ENCODE peak calls at places on chromosomes 13 and 19, in four cellular contexts. N is tibial nerve, H is AG04450, A is body of pancreas. T is an unnamed sample.

GRCh38 chr13:49265822-49266221 is 18.1 kb downstream of the CDADC1 start:
- DNase-seq in N (no peak), H (peak; percentile 10), A (no peak), T (no peak)

GRCh38 chr13:30133976-30134375 is 173.4 kb downstream of the KATNAL1 start:
- DNase-seq in N (no peak), H (no peak), A (no peak), T (no peak)

GRCh38 chr19:30662211-30662861 is 290.2 kb downstream of the ZNF536 start:
- DNase-seq in N (no peak), H (no peak), A (peak; percentile 82), T (no peak)

GRCh38 chr13:62375653-62376052 is 960.0 kb upstream of the PCDH20 start:
- DNase-seq in N (no peak), H (no peak), A (no peak), T (no peak)

GRCh38 chr19:8466018-8466417 is 21.2 kb downstream of the HNRNPM start:
- DNase-seq in N (no peak), H (peak; percentile 73), A (no peak), T (no peak)

GRCh38 chr19:19822148-19822429 is 539 bp upstream of the ZNF506 start:
- DNase-seq in N (no peak), H (no peak), A (no peak), T (no peak)

GRCh38 chr19:13309853-13310252 is 159.6 kb downstream of the IER2 start:
- DNase-seq in N (no peak), H (no peak), A (peak; percentile 3), T (no peak)

GRCh38 chr13:114131581-114132418 is 623 bp downstream of the RASA3 start:
- DNase-seq in N (no peak), H (no peak), A (no peak), T (no peak)

GRCh38 chr13:45436332-45436731 is 18.2 kb upstream of the SLC25A30 start:
- DNase-seq in N (no peak), H (no peak), A (no peak), T (no peak)

GRCh38 chr13:99256709-99257108 is 1.5 kb downstream of the GPR18 start:
- DNase-seq in N (no peak), H (no peak), A (no peak), T (peak; percentile 48)
- H3K4me3 ChIP-seq in N (no peak overlapping the region), H (no peak overlapping the region), A (no peak overlapping the region), T (no peak overlapping the region)

GRCh38 chr13:91078093-91078679 is 269.3 kb upstream of the MIR17HG start:
- DNase-seq in N (no peak), H (no peak), A (no peak), T (no peak)
- TF ChIP-seq CTCF in N (peak; percentile 22), H (peak; percentile 30), A (no peak), T (no peak)

DNA sequence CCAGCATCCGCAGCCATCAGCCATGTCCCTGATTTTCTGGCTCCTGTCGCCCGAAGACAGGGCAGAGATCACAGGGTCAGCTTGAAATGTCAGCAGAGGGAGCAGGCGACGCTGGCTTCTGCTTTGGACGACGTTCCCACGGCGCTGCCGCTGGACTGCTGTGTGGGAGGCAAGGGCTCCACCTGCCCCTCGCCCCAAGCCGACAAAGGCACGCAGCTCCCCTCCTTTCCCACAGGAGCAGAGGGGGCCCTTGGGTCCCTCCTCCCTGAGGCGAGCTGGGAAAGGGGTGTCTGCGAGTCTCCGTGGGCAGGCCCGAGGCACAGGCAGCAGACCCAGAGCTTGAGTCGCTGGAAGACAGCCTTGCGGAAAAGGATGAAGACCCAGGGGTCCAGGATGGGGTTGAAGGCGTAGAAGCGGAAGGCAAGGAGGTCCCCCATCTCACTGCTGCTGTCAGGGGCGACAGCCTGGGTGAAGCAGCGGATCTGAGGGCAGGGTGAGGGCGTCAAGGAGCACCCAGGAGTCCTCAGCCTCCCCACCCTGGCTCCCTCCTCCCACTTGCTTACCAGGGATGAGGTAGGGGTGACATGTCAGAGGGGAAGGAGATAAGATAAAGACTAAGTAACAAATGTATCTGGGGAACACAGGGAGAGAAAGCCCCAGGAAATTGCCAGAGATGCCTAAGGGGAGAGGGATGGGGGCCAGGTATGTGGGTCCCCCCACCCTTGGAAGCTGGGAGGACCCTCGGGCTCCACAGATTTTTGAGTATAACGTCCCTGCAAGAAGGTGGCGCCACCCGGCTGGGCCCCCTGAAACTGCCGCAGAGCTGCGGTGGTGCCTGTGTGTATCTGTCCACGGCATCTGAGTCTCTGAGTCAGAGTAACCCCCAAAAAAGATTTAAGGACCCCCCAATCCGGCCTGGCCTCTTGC is 3.4 kb downstream of the PTGIR start:
- DNase-seq in N (no peak), H (no peak), A (no peak), T (no peak)
- H3K4me3 ChIP-seq in N (no peak overlapping the region), H (peak overlapping the region; percentile 43), A (no peak overlapping the region), T (no peak overlapping the region)

GRCh38 chr19:21947775-21948174 is 63.0 kb downstream of the ZNF208 start:
- DNase-seq in N (no peak), H (no peak), A (no peak), T (no peak)
- TF ChIP-seq CTCF in N (no peak), H (no peak), A (no peak), T (no peak)

GRCh38 chr19:55460670-55461258 is 678 bp downstream of the ISOC2 start:
- DNase-seq in N (peak; percentile 83), H (peak; percentile 48), A (peak; percentile 86), T (peak; percentile 52)

GRCh38 chr19:55457683-55458457 is 3.6 kb downstream of the ISOC2 start:
- DNase-seq in N (no peak), H (no peak), A (no peak), T (no peak)

GRCh38 chr19:55459950-55460657 is 1.3 kb downstream of the ISOC2 start:
- DNase-seq in N (no peak), H (no peak), A (no peak), T (no peak)

GRCh38 chr19:55461259-55461973 is at the start of gene ISOC2:
- DNase-seq in N (peak; percentile 100), H (peak; percentile 99), A (peak; percentile 100), T (peak; percentile 99)

DNA sequence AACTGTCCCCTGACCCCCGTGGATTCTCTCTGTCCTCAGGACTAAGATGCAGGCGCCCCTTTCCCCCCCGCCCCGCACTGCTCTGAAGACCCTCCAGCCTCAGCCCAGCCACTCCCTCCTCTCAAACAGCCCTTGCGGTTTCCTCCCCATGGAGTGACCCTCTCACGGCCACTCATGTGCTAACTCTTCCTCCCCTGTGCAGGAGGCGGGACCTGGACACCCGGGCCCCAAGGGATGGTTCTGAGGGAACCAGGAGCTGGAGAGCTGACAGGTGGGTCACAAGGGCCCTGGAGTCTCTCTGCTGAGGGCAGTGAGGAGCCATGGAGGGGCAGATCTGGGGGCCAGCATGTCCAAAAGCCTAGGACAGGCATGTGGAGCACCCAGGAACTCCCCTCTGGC is 1.9 kb downstream of the ISOC2 start:
- DNase-seq in N (no peak), H (no peak), A (no peak), T (no peak)
- H3K4me3 ChIP-seq in N (no peak overlapping the region), H (peak overlapping the region; percentile 20), A (no peak overlapping the region), T (no peak overlapping the region)

GRCh38 chr13:52652980-52653303 is 306 bp downstream of the SUGT1 start:
- DNase-seq in N (no peak), H (no peak), A (no peak), T (no peak)
- TF ChIP-seq CTCF in N (no peak), H (no peak), A (peak; percentile 5), T (no peak)

GRCh38 chr19:48740705-48741030 is 258 bp upstream of the RASIP1 start:
- DNase-seq in N (no peak), H (no peak), A (no peak), T (no peak)
- H3K4me3 ChIP-seq in N (no peak overlapping the region), H (no peak overlapping the region), A (no peak overlapping the region), T (no peak overlapping the region)